ENCODE peak calls at places on chromosomes 16 and 17, in four cellular contexts. One of them, this sample, is unnamed.

GRCh38 chr17:57486978-57487377 is 230.7 kb downstream of the MSI2 start:
- DNase-seq in breast epithelium: no peak
- DNase-seq in upper lobe of left lung: peak
- DNase-seq in fibroblast of pulmonary artery: no peak
- DNase-seq in this sample: no peak

GRCh38 chr17:55433629-55434422 is 12.2 kb upstream of the MMD start:
- DNase-seq in breast epithelium: peak
- DNase-seq in upper lobe of left lung: peak
- DNase-seq in fibroblast of pulmonary artery: peak
- DNase-seq in this sample: no peak

GRCh38 chr17:72715906-72716572 is 376.4 kb downstream of the SLC39A11 start:
- DNase-seq in breast epithelium: peak
- DNase-seq in upper lobe of left lung: no peak
- DNase-seq in fibroblast of pulmonary artery: peak
- DNase-seq in this sample: no peak

GRCh38 chr17:67055811-67056745 is 11.7 kb downstream of the CACNG1 start:
- DNase-seq in breast epithelium: peak
- DNase-seq in upper lobe of left lung: no peak
- DNase-seq in fibroblast of pulmonary artery: no peak
- DNase-seq in this sample: no peak

GRCh38 chr16:58494981-58495860 is 4.7 kb upstream of the NDRG4 start:
- DNase-seq in breast epithelium: peak
- DNase-seq in upper lobe of left lung: no peak
- DNase-seq in fibroblast of pulmonary artery: peak
- DNase-seq in this sample: peak

GRCh38 chr17:49074851-49075540 is 57.6 kb upstream of the B4GALNT2 start:
- DNase-seq in breast epithelium: no peak
- DNase-seq in upper lobe of left lung: no peak
- DNase-seq in fibroblast of pulmonary artery: no peak
- DNase-seq in this sample: no peak

GRCh38 chr16:81901483-81901882 is 109.8 kb downstream of the SDR42E1 start:
- DNase-seq in breast epithelium: no peak
- DNase-seq in upper lobe of left lung: peak
- DNase-seq in fibroblast of pulmonary artery: peak
- DNase-seq in this sample: no peak

GRCh38 chr17:48631693-48632578 is 5.8 kb upstream of the HOXB9 start:
- DNase-seq in breast epithelium: no peak
- DNase-seq in upper lobe of left lung: no peak
- DNase-seq in fibroblast of pulmonary artery: no peak
- DNase-seq in this sample: no peak

GRCh38 chr16:58471209-58471975 is 28.6 kb upstream of the NDRG4 start:
- DNase-seq in breast epithelium: no peak
- DNase-seq in upper lobe of left lung: no peak
- DNase-seq in fibroblast of pulmonary artery: no peak
- DNase-seq in this sample: no peak

GRCh38 chr16:11386791-11387546 is 41.7 kb downstream of the RMI2 start:
- DNase-seq in breast epithelium: no peak
- DNase-seq in upper lobe of left lung: no peak
- DNase-seq in fibroblast of pulmonary artery: peak
- DNase-seq in this sample: no peak
- TF ChIP-seq CTCF in breast epithelium: no peak
- TF ChIP-seq CTCF in upper lobe of left lung: no peak
- TF ChIP-seq CTCF in fibroblast of pulmonary artery: peak
- TF ChIP-seq CTCF in this sample: peak

DNA sequence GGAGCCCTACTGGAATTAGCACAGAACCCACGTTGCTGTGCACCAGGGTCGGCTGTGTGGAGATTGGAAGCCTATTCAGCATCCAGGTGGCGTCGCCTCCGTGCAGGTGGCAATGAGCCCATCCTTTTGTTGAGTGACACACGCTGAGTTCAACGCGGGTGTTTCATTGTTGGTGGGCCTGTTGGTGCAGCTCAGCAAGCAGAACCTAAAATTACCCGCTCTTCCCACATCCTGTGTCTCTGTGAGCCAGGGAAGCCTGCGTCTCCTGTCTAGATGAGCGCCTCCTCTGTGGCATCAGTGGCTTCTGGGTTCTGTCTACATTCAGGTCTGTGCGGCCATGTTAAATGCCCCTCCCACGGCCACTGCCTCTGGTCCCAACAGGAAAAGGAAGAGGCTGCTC is 14.5 kb downstream of the CD2BP2 start:
- DNase-seq in breast epithelium: no peak
- DNase-seq in upper lobe of left lung: no peak
- DNase-seq in fibroblast of pulmonary artery: no peak
- DNase-seq in this sample: no peak
- H3K4me3 ChIP-seq in breast epithelium: no peak
- H3K4me3 ChIP-seq in upper lobe of left lung: no peak
- H3K4me3 ChIP-seq in fibroblast of pulmonary artery: no peak
- H3K4me3 ChIP-seq in this sample: no peak

GRCh38 chr17:31528291-31528874 is 136.9 kb downstream of the RAB11FIP4 start:
- DNase-seq in breast epithelium: no peak
- DNase-seq in upper lobe of left lung: no peak
- DNase-seq in fibroblast of pulmonary artery: no peak
- DNase-seq in this sample: no peak

GRCh38 chr17:31524926-31525800 is 133.7 kb downstream of the RAB11FIP4 start:
- DNase-seq in breast epithelium: peak
- DNase-seq in upper lobe of left lung: peak
- DNase-seq in fibroblast of pulmonary artery: peak
- DNase-seq in this sample: no peak

GRCh38 chr17:31523862-31524730 is 132.6 kb downstream of the RAB11FIP4 start:
- DNase-seq in breast epithelium: no peak
- DNase-seq in upper lobe of left lung: no peak
- DNase-seq in fibroblast of pulmonary artery: no peak
- DNase-seq in this sample: no peak

GRCh38 chr17:31527606-31528005 is 136.1 kb downstream of the RAB11FIP4 start:
- DNase-seq in breast epithelium: no peak
- DNase-seq in upper lobe of left lung: no peak
- DNase-seq in fibroblast of pulmonary artery: peak
- DNase-seq in this sample: no peak

DNA sequence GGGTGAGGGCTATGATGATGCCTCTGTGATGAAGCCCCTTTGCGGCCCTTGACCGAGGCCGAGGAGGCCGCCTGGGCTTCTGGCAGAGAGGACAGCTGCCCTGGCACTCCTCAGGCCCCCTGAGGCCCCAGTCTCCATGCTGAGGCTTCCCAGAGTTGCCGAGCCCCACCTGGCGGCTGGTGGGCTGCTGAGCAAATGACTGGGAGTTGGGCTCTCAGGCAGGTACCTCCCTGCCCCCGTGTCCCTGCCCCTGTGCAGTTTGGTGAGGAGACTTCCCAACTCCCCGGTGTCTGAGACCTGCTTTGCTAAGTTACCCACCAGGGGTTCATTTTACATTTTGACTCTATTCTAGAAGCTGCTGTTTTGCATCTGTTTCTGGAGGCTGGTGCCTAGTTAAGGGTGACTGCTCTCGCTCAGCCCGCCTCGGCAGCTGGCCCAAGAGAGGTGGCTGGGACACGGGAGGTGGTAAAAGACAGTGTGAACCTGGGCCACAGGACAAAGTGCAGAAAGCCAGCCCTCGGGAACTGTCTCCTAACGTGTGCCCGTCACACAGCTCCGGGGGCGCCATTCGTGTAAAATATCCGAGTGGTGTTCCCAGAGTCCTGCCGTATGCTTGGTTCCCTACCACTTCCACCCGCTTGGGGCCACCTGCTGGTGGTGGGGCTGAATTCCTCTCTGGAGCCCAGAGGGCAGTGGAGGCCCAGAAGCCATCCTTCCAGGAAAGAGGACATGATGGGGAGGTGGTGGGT is 134.5 kb downstream of the RAB11FIP4 start:
- DNase-seq in breast epithelium: no peak
- DNase-seq in upper lobe of left lung: no peak
- DNase-seq in fibroblast of pulmonary artery: no peak
- DNase-seq in this sample: no peak
- TF ChIP-seq CTCF in breast epithelium: no peak
- TF ChIP-seq CTCF in upper lobe of left lung: no peak
- TF ChIP-seq CTCF in fibroblast of pulmonary artery: peak
- TF ChIP-seq CTCF in this sample: peak

DNA sequence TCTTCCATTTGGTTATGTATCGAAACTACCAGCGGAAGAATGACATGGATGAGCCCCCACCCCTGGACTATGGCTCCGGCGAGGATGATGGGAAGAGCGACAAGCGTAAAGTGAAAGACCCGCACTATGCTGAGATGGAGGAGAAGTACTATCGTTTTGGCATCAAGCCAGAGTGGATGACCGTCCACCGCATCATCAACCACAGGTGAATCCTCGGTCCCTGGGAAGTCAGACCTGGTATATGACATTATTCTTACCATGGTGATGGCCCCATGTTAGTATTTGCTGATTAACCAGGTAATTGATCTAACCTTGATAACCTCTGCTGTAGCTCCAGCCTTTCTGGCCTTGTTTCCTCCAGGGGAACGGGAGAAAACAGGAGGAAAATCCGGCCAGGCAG is 8.5 kb downstream of the CHD3 start:
- DNase-seq in breast epithelium: no peak
- DNase-seq in upper lobe of left lung: no peak
- DNase-seq in fibroblast of pulmonary artery: no peak
- DNase-seq in this sample: no peak
- H3K4me3 ChIP-seq in breast epithelium: no peak
- H3K4me3 ChIP-seq in upper lobe of left lung: no peak
- H3K4me3 ChIP-seq in fibroblast of pulmonary artery: no peak
- H3K4me3 ChIP-seq in this sample: no peak

This sample was measured in GM12864.